ENCODE peak calls at places on chromosomes 4 and X, in ten cellular contexts. L, T, D, X, I, U, F, B, E and V are unnamed samples.

GRCh38 chrX:145190801-145191389 is 56.4 kb upstream of the SPANXN1 start:
- DNase-seq in T (no peak), X (no peak), D (no peak), I (no peak), B (no peak), F (peak; percentile 0), U (no peak), L (no peak), E (no peak), V (peak; percentile 8)

GRCh38 chrX:115571712-115572111 is 10.7 kb downstream of the PLS3 start:
- DNase-seq in X (no peak), E (no peak), I (no peak), L (no peak), F (no peak), D (no peak), U (no peak), B (no peak), T (no peak), V (peak; percentile 6)

GRCh38 chr4:73709461-73710033 is 30.8 kb upstream of the CXCL8 start:
- DNase-seq in X (no peak), E (no peak), I (no peak), T (no peak), U (no peak), L (no peak), B (no peak), F (no peak), D (no peak), V (no peak)

GRCh38 chr4:2270341-2271165 is 8.6 kb upstream of the MXD4 start:
- DNase-seq in T (peak; percentile 20), X (no peak), I (no peak), F (no peak), D (no peak), B (no peak), L (no peak), E (no peak), U (no peak), V (no peak)

GRCh38 chrX:149476513-149476912 is 28.6 kb downstream of the IDS start:
- DNase-seq in B (no peak), F (no peak), I (no peak), U (no peak), E (no peak), T (no peak), X (no peak), L (no peak), D (no peak), V (no peak)

GRCh38 chr4:107050525-107051135 is 14.5 kb upstream of the DKK2 start:
- DNase-seq in I (peak; percentile 30), U (no peak), F (peak; percentile 19), B (no peak), X (no peak), L (no peak), T (no peak), D (no peak), E (no peak), V (peak; percentile 8)

GRCh38 chr4:7306566-7306965 is 114.2 kb downstream of the SORCS2 start:
- DNase-seq in B (no peak), L (no peak), I (no peak), D (no peak), F (no peak), E (no peak), U (no peak), T (no peak), X (no peak), V (no peak)

GRCh38 chr4:53586121-53586816 is 5.0 kb downstream of the LNX1 start:
- DNase-seq in I (peak; percentile 52), E (no peak), L (no peak), T (no peak), F (no peak), B (no peak), D (no peak), X (no peak), U (no peak), V (no peak)

GRCh38 chr4:185566972-185567749 is 31.9 kb upstream of the PDLIM3 start:
- DNase-seq in U (peak; percentile 87), L (no peak), X (no peak), F (peak; percentile 92), T (no peak), B (no peak), D (no peak), E (no peak), I (no peak), V (no peak)

GRCh38 chr4:27149541-27150212 is 289.0 kb downstream of the STIM2 start:
- DNase-seq in I (no peak), F (peak; percentile 81), U (no peak), B (no peak), L (no peak), D (no peak), X (no peak), T (no peak), E (no peak), V (no peak)

GRCh38 chrX:107646736-107647135 is 18.4 kb downstream of the PRPS1 start:
- DNase-seq in D (no peak), I (no peak), X (no peak), E (no peak), F (no peak), B (no peak), T (no peak), U (no peak), L (no peak), V (no peak)

GRCh38 chr4:138204507-138204906 is 37.6 kb downstream of the SLC7A11 start:
- DNase-seq in U (no peak), T (no peak), X (no peak), D (no peak), F (no peak), I (no peak), E (no peak), L (no peak), B (no peak), V (no peak)

GRCh38 chr4:142231787-142232186 is 595.4 kb downstream of the IL15 start:
- DNase-seq in F (no peak), E (no peak), I (no peak), X (no peak), U (no peak), L (no peak), D (no peak), B (no peak), T (no peak), V (no peak)

GRCh38 chrX:101219116-101219839 is at the start of gene DRP2:
- DNase-seq in B (no peak), U (no peak), X (no peak), E (no peak), F (peak; percentile 0), L (no peak), T (no peak), I (no peak), D (no peak), V (no peak)

GRCh38 chr4:126956192-126956897 is 676.4 kb upstream of the INTU start:
- DNase-seq in U (no peak), X (no peak), L (no peak), I (no peak), F (no peak), E (no peak), D (no peak), T (no peak), B (no peak), V (no peak)

GRCh38 chr4:140609548-140610425 is 41.0 kb upstream of the UCP1 start:
- DNase-seq in U (no peak), B (no peak), L (no peak), E (peak; percentile 26), X (no peak), I (peak; percentile 52), T (no peak), F (peak; percentile 52), D (no peak), V (peak; percentile 52)

GRCh38 chr4:26791346-26791745 is 69.3 kb upstream of the STIM2 start:
- DNase-seq in E (no peak), D (no peak), T (no peak), I (no peak), F (no peak), X (no peak), B (no peak), L (no peak), U (no peak), V (no peak)

GRCh38 chr4:165325732-165326512 is 1.5 kb upstream of the MSMO1 start:
- DNase-seq in U (no peak), T (no peak), E (no peak), I (peak; percentile 54), D (no peak), B (no peak), F (peak; percentile 95), L (no peak), X (no peak), V (peak; percentile 78)

GRCh38 chrX:314049-314448 is 4.5 kb downstream of the GTPBP6 start:
- DNase-seq in E (no peak), B (peak; percentile 53), L (no peak), I (no peak), D (no peak), T (peak; percentile 25), X (no peak), F (no peak), U (no peak), V (no peak)

GRCh38 chr4:87073570-87074470 is 139.0 kb downstream of the AFF1 start:
- DNase-seq in B (no peak), F (no peak), X (no peak), L (peak; percentile 45), I (no peak), T (peak; percentile 53), E (no peak), U (no peak), D (no peak), V (no peak)

GRCh38 chr4:76449362-76449767 is 14.3 kb downstream of the SHROOM3 start:
- DNase-seq in U (no peak), B (no peak), F (peak; percentile 94), T (no peak), D (no peak), L (no peak), X (no peak), E (no peak), I (no peak), V (peak; percentile 6)

GRCh38 chr4:184406915-184407314 is 67.4 kb downstream of the IRF2 start:
- DNase-seq in I (no peak), F (no peak), E (no peak), D (no peak), B (no peak), X (no peak), L (no peak), U (no peak), T (no peak), V (no peak)

GRCh38 chrX:119488749-119489148 is 20.5 kb downstream of the SLC25A5 start:
- DNase-seq in E (peak; percentile 50), L (peak; percentile 19), T (peak; percentile 51), D (no peak), U (no peak), F (no peak), I (peak; percentile 60), X (no peak), B (peak; percentile 73), V (peak; percentile 49)

GRCh38 chr4:110510955-110511544 is 35.1 kb downstream of the ENPEP start:
- DNase-seq in D (no peak), L (no peak), B (no peak), T (no peak), F (peak; percentile 81), U (no peak), X (no peak), I (peak; percentile 50), E (peak; percentile 10), V (peak; percentile 66)

GRCh38 chr4:22389240-22389871 is 126.5 kb downstream of the ADGRA3 start:
- DNase-seq in T (peak; percentile 30), D (no peak), F (peak; percentile 82), L (peak; percentile 8), X (peak; percentile 19), B (no peak), I (peak; percentile 57), E (peak; percentile 49), U (no peak), V (peak; percentile 68)

GRCh38 chr4:143335979-143336827 is 473 bp upstream of the GAB1 start:
- DNase-seq in U (peak; percentile 88), X (peak; percentile 95), I (peak; percentile 76), D (peak; percentile 94), L (no peak), T (peak; percentile 96), F (peak; percentile 74), E (peak; percentile 86), B (peak; percentile 95), V (peak; percentile 82)

GRCh38 chr4:47837582-47838294 is at the start of gene CORIN:
- DNase-seq in B (peak; percentile 61), T (peak; percentile 44), I (peak; percentile 31), X (no peak), U (no peak), F (no peak), E (peak; percentile 7), L (no peak), D (no peak), V (no peak)

GRCh38 chr4:112523764-112524505 is 8.0 kb upstream of the NEUROG2 start:
- DNase-seq in L (peak; percentile 72), I (peak; percentile 70), B (peak; percentile 77), D (peak; percentile 91), E (peak; percentile 86), X (no peak), T (peak; percentile 65), U (no peak), F (peak; percentile 11), V (peak; percentile 72)